ENCODE peak calls at places on chromosome X, in eight cellular contexts. F, Z, H, P, I, K, E and C are unnamed samples.

GRCh38 chrX:112043997-112044396 is 38.6 kb downstream of the TRPC5 start:
- DNase-seq in F (peak; percentile 15), Z (no peak), H (no peak), P (peak; percentile 36), I (no peak), K (no peak), E (no peak), C (no peak)

GRCh38 chrX:51641421-51642021 is 22.8 kb upstream of the CENPVL3 start:
- DNase-seq in F (peak; percentile 60), Z (no peak), H (no peak), P (peak; percentile 61), I (no peak), K (no peak), E (no peak), C (no peak)

GRCh38 chrX:68146054-68146453 is 287.2 kb downstream of the OPHN1 start:
- DNase-seq in F (peak; percentile 62), Z (no peak), H (no peak), P (peak; percentile 44), I (no peak), K (no peak), E (no peak), C (no peak)

GRCh38 chrX:105210258-105210657 is 10.2 kb downstream of the TEX13A start:
- DNase-seq in F (no peak), Z (no peak), H (no peak), P (no peak), I (no peak), K (no peak), E (no peak), C (no peak)

GRCh38 chrX:3706481-3706880 is 7.0 kb downstream of the PRKX start:
- DNase-seq in F (no peak), Z (no peak), H (no peak), P (no peak), I (no peak), K (no peak), E (no peak), C (no peak)

GRCh38 chrX:27380163-27380845 is 82.8 kb downstream of the PPP4R3C start:
- DNase-seq in F (no peak), Z (no peak), H (no peak), P (no peak), I (no peak), K (no peak), E (no peak), C (no peak)

GRCh38 chrX:8864151-8864550 is 63.0 kb upstream of the FAM9A start:
- DNase-seq in F (no peak), Z (no peak), H (no peak), P (no peak), I (no peak), K (no peak), E (no peak), C (no peak)

GRCh38 chrX:13778916-13779315 is 38.0 kb downstream of the GPM6B start:
- DNase-seq in F (peak; percentile 74), Z (no peak), H (no peak), P (no peak), I (no peak), K (no peak), E (no peak), C (no peak)

GRCh38 chrX:107825698-107826285 is at the start of gene MID2:
- DNase-seq in F (no peak), Z (peak; percentile 69), H (peak; percentile 60), P (peak; percentile 79), I (peak; percentile 39), K (peak; percentile 56), E (peak; percentile 25), C (peak; percentile 53)

GRCh38 chrX:50068293-50068568 is 132.6 kb downstream of the AKAP4 start:
- DNase-seq in F (no peak), Z (no peak), H (no peak), P (no peak), I (no peak), K (no peak), E (no peak), C (no peak)

GRCh38 chrX:113675278-113675677 is 834.6 kb upstream of the AMOT start:
- DNase-seq in F (no peak), Z (no peak), H (no peak), P (no peak), I (no peak), K (no peak), E (no peak), C (no peak)

GRCh38 chrX:150935466-150935865 is 37.0 kb upstream of the CD99L2 start:
- DNase-seq in F (peak; percentile 41), Z (no peak), H (no peak), P (no peak), I (no peak), K (no peak), E (no peak), C (no peak)

DNA sequence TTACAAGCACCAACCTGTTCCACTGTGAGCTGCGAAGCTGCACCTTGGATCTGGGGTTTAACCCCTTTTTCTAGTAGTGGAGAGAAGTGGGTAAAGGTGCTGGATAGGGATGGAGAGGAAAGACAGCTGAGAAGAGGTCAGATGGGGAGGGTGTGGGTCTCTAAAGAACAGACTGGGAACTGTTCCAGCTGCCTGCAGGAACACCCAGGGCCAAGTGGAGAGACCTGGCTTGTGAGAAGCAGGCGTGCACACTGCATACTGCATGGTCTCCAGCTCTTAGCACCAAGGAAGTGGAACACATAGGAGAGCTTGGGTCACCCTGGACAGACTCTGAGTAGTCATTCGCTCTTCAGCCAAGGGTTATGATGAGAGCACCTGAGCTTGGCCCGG is 16.1 kb downstream of the BCOR start:
- DNase-seq in F (no peak), Z (no peak), H (no peak), P (no peak), I (no peak), K (no peak), E (no peak), C (no peak)
- H3K4me1 ChIP-seq in F (peaks cover 16% of the 10 kb centered on the region), Z (peaks cover 38% of the 10 kb centered on the region), H (peaks cover 7% of the 10 kb centered on the region), P (peaks cover 57% of the 10 kb centered on the region), I (peaks cover 6% of the 10 kb centered on the region), K (peaks cover 17% of the 10 kb centered on the region), E (peaks cover 65% of the 10 kb centered on the region), C (no peaks in the 10 kb centered on the region)

DNA sequence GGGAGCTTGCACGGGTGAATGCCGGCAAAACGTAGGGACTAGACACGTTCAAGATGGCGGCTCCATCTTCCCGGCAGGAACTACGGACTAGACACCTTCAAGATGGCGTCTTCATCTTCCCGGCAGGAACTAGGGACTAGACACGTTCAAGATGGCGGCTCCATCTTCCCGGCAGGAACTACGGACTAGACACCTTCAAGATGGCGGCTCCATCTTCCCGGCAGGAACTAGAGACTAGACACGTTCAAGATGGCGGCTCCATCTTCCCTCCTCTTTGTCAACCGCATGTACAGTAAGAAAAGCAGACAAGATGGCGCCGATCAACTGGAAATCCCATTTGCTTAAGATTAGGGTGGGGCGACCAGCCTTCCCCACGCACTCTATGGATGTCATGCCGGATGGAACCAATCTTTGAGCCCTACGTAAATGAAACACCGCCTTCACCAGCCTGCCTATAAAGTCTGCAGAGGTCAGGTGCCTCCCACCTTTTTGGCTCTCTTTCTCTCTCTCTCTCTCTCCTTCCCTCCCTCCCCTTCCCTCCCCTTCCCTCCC is 222.4 kb downstream of the CRLF2 start:
- DNase-seq in F (peak; percentile 56), Z (peak; percentile 73), H (peak; percentile 90), P (peak; percentile 48), I (peak; percentile 73), K (no peak), E (peak; percentile 34), C (peak; percentile 92)
- H3K4me3 ChIP-seq in F (peak overlapping the region; percentile 21), Z (peak overlapping the region; percentile 14), H (peak overlapping the region; percentile 27), P (no peak overlapping the region), I (peak overlapping the region; percentile 35), K (no peak overlapping the region), E (no peak overlapping the region), C (no peak overlapping the region)

GRCh38 chrX:23525531-23525930 is 141.8 kb upstream of the PRDX4 start:
- DNase-seq in F (no peak), Z (no peak), H (no peak), P (no peak), I (no peak), K (no peak), E (no peak), C (no peak)

DNA sequence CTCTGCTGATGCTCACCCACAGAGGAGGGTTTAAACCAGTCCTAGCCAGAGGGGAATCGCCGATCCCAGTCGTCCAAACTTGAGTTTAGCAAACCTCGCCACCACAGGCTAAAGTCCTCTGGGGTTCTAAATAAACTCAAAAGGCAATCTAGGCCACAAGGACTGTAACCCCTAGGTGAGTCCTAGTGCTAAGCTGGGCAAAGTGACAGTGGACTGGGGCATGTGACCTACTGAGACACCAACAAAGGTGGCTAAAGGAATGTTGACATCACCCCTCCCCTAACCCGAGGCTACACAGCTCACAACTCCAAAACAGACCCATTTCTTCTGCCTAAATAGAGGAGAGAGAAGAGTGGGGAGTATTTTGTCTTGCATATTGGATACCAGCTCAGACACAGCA is 142.8 kb upstream of the PRDX4 start:
- DNase-seq in F (no peak), Z (no peak), H (no peak), P (no peak), I (no peak), K (no peak), E (no peak), C (no peak)
- H3K4me1 ChIP-seq in F (no peaks in the 10 kb centered on the region), Z (no peaks in the 10 kb centered on the region), H (no peaks in the 10 kb centered on the region), P (no peaks in the 10 kb centered on the region), I (no peaks in the 10 kb centered on the region), K (no peaks in the 10 kb centered on the region), E (no peaks in the 10 kb centered on the region), C (no peaks in the 10 kb centered on the region)

GRCh38 chrX:100410083-100410590 is at the start of gene PCDH19:
- DNase-seq in F (peak; percentile 17), Z (peak; percentile 42), H (peak; percentile 73), P (peak; percentile 81), I (peak; percentile 58), K (no peak), E (peak; percentile 27), C (peak; percentile 60)

GRCh38 chrX:100413231-100413630 is 3.2 kb upstream of the PCDH19 start:
- DNase-seq in F (peak; percentile 48), Z (peak; percentile 33), H (peak; percentile 43), P (peak; percentile 78), I (peak; percentile 24), K (peak; percentile 43), E (peak; percentile 35), C (peak; percentile 52)

GRCh38 chrX:100411802-100412333 is 1.8 kb upstream of the PCDH19 start:
- DNase-seq in F (no peak), Z (no peak), H (no peak), P (no peak), I (no peak), K (no peak), E (no peak), C (no peak)

GRCh38 chrX:100409316-100410082 is 574 bp downstream of the PCDH19 start:
- DNase-seq in F (no peak), Z (no peak), H (no peak), P (no peak), I (no peak), K (no peak), E (no peak), C (peak; percentile 76)

DNA sequence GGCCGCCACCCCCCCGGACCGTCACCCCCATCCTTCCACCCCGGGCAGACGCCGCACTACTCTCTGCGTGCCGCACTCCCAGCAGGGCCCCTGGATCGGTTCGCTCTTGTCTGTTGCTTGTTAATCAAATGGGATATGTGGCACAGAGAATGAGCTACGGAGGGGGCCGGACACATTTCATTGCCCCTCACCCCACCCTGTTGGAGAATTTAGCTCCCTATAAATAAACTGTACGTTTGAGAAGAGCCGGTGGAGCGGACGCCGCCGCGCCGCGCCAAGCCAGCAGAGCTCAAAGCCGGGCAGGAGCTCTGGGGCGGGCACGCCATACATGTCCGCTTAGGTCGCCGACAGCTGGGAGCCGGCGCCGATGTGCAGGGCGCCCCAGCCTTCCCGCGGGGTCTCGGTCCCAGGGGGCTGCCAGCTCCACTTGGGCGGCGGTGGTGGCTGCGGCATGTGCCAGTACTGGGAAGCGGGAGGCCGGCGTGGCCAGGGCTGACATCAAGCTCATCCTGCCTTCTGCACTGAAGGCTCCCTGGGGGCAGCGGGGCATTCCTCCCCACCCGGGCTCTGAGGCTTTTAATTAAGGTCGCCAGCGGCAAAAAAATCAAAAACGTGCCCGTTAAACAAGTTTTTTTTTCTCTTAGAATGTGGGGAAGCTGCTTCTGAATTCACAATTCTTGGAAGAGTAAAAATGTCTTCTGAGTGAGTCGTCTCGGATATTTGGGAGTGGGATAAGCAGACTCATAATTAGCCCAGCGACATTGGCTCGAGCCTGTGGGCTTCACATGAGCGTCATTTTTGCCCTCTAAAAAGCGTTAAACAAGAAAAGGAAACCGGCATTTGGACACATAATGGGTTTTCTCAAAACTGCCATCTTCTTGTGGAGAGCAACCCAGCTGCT is 1.1 kb upstream of the PCDH19 start:
- DNase-seq in F (no peak), Z (no peak), H (no peak), P (peak; percentile 21), I (no peak), K (no peak), E (no peak), C (peak; percentile 73)
- H3K4me3 ChIP-seq in F (no peak overlapping the region), Z (peak overlapping the region; percentile 8), H (peak overlapping the region; percentile 28), P (peak overlapping the region; percentile 26), I (peak overlapping the region; percentile 47), K (peak overlapping the region; percentile 12), E (peak overlapping the region; percentile 55), C (no peak overlapping the region)